ENCODE peak calls at places on chromosome 20, in nine cellular contexts. R is NT2/D1, Q is IMR-90, E is K562, G is HepG2, C is SK-N-SH, M is endothelial cell of umbilical vein, F is fibroblast of lung, K is HCT116. V is an unnamed sample.

GRCh38 chr20:5095454-5095853 is 24.3 kb downstream of the PCNA start:
- DNase-seq in R (no peak), Q (no peak), E (no peak), G (no peak), C (no peak), M (no peak), F (no peak), K (no peak), V (no peak)

GRCh38 chr20:59718071-59718470 is 113.7 kb downstream of the PHACTR3 start:
- DNase-seq in R (no peak), Q (no peak), E (no peak), G (no peak), C (no peak), M (no peak), F (no peak), K (no peak), V (no peak)

GRCh38 chr20:25738198-25738597 is 41.5 kb upstream of the ZNF337 start:
- DNase-seq in R (no peak), Q (peak), E (no peak), G (no peak), C (no peak), M (no peak), F (peak), K (no peak), V (no peak)

GRCh38 chr20:38870733-38871559 is 55.3 kb upstream of the FAM83D start:
- DNase-seq in R (no peak), Q (peak), E (peak), G (no peak), C (no peak), M (peak), F (peak), K (peak), V (peak)

GRCh38 chr20:63846128-63846771 is 15.0 kb upstream of the ABHD16B start:
- DNase-seq in R (no peak), Q (no peak), E (peak), G (peak), C (peak), M (no peak), F (peak), K (no peak), V (no peak)

GRCh38 chr20:51446656-51447055 is 95.9 kb downstream of the NFATC2 start:
- DNase-seq in R (peak), Q (peak), E (peak), G (peak), C (peak), M (peak), F (peak), K (peak), V (peak)

GRCh38 chr20:23164176-23164601 is 78.1 kb upstream of the CD93 start:
- DNase-seq in R (no peak), Q (no peak), E (no peak), G (peak), C (no peak), M (no peak), F (no peak), K (no peak), V (peak)

GRCh38 chr20:63694596-63695418 is 1.6 kb upstream of the TNFRSF6B start:
- DNase-seq in R (no peak), Q (no peak), E (no peak), G (no peak), C (peak), M (no peak), F (no peak), K (no peak), V (no peak)

GRCh38 chr20:58054744-58055373 is 173.6 kb downstream of the ANKRD60 start:
- DNase-seq in R (peak), Q (no peak), E (no peak), G (no peak), C (no peak), M (peak), F (no peak), K (no peak), V (peak)

GRCh38 chr20:43972692-43973091 is 58.0 kb downstream of the TOX2 start:
- DNase-seq in R (no peak), Q (no peak), E (no peak), G (no peak), C (no peak), M (no peak), F (no peak), K (no peak), V (no peak)

GRCh38 chr20:34921436-34921835 is 34.2 kb downstream of the GSS start:
- DNase-seq in R (no peak), Q (no peak), E (no peak), G (no peak), C (no peak), M (no peak), F (no peak), K (no peak), V (no peak)

GRCh38 chr20:46749164-46749563 is 39.7 kb downstream of the SLC2A10 start:
- DNase-seq in R (no peak), Q (no peak), E (no peak), G (no peak), C (no peak), M (no peak), F (no peak), K (no peak), V (no peak)

GRCh38 chr20:7313047-7313446 is 545.6 kb downstream of the BMP2 start:
- DNase-seq in R (no peak), Q (no peak), E (no peak), G (no peak), C (no peak), M (no peak), F (no peak), K (no peak), V (no peak)

GRCh38 chr20:43590036-43590391 is 723 bp upstream of the IFT52 start:
- DNase-seq in R (no peak), Q (no peak), E (no peak), G (peak), C (peak), M (no peak), F (no peak), K (no peak), V (peak)

GRCh38 chr20:57346477-57346876 is 4.6 kb upstream of the RAE1 start:
- DNase-seq in R (peak), Q (peak), E (peak), G (peak), C (peak), M (peak), F (peak), K (peak), V (peak)

GRCh38 chr20:15455279-15455678 is 1117.9 kb upstream of the FLRT3 start:
- DNase-seq in R (no peak), Q (no peak), E (no peak), G (no peak), C (no peak), M (no peak), F (no peak), K (no peak), V (no peak)

GRCh38 chr20:62359491-62360121 is 7.5 kb downstream of the LAMA5 start:
- DNase-seq in R (no peak), Q (no peak), E (peak), G (no peak), C (no peak), M (peak), F (peak), K (peak), V (no peak)

GRCh38 chr20:63911171-63911570 is 16.2 kb downstream of the DNAJC5 start:
- DNase-seq in R (no peak), Q (peak), E (no peak), G (no peak), C (no peak), M (no peak), F (peak), K (peak), V (peak)

GRCh38 chr20:52031574-52032303 is 159.8 kb downstream of the ZFP64 start:
- DNase-seq in R (no peak), Q (peak), E (no peak), G (peak), C (no peak), M (peak), F (peak), K (no peak), V (peak)

GRCh38 chr20:3808141-3808479 is 12.0 kb downstream of the CDC25B start:
- DNase-seq in R (no peak), Q (peak), E (no peak), G (peak), C (no peak), M (peak), F (peak), K (peak), V (peak)

GRCh38 chr20:36197271-36197670 is 39.0 kb upstream of the AAR2 start:
- DNase-seq in R (no peak), Q (no peak), E (no peak), G (no peak), C (no peak), M (no peak), F (no peak), K (no peak), V (no peak)

GRCh38 chr20:57251949-57252348 is 14.5 kb downstream of the BMP7 start:
- DNase-seq in R (no peak), Q (no peak), E (no peak), G (no peak), C (no peak), M (no peak), F (no peak), K (no peak), V (no peak)

GRCh38 chr20:33815671-33816070 is 4.5 kb downstream of the CHMP4B start:
- DNase-seq in R (no peak), Q (no peak), E (no peak), G (no peak), C (no peak), M (no peak), F (no peak), K (no peak), V (no peak)

GRCh38 chr20:10662151-10662550 is 11.6 kb downstream of the JAG1 start:
- DNase-seq in R (no peak), Q (no peak), E (no peak), G (no peak), C (no peak), M (no peak), F (no peak), K (no peak), V (no peak)

GRCh38 chr20:52972965-52973819 is 1.0 kb downstream of the TSHZ2 start:
- DNase-seq in R (no peak), Q (no peak), E (no peak), G (no peak), C (peak), M (no peak), F (no peak), K (no peak), V (no peak)

GRCh38 chr20:35474504-35474903 is 19.1 kb downstream of the CEP250 start:
- DNase-seq in R (no peak), Q (no peak), E (no peak), G (peak), C (no peak), M (no peak), F (no peak), K (no peak), V (no peak)

GRCh38 chr20:7924692-7925091 is 15.6 kb downstream of the HAO1 start:
- DNase-seq in R (no peak), Q (peak), E (no peak), G (peak), C (no peak), M (peak), F (peak), K (no peak), V (no peak)

GRCh38 chr20:61957961-61958715 is 107.5 kb downstream of the TAF4 start:
- DNase-seq in R (no peak), Q (no peak), E (no peak), G (no peak), C (no peak), M (no peak), F (no peak), K (no peak), V (no peak)

GRCh38 chr20:25009218-25010145 is 16.9 kb upstream of the APMAP start:
- DNase-seq in R (no peak), Q (no peak), E (no peak), G (no peak), C (no peak), M (no peak), F (peak), K (no peak), V (no peak)

GRCh38 chr20:46512943-46513844 is at the start of gene ZNF334:
- DNase-seq in R (peak), Q (peak), E (peak), G (peak), C (peak), M (no peak), F (peak), K (no peak), V (peak)

GRCh38 chr20:35085477-35086225 is 7.0 kb downstream of the TRPC4AP start:
- DNase-seq in R (no peak), Q (no peak), E (no peak), G (no peak), C (no peak), M (no peak), F (no peak), K (no peak), V (no peak)

GRCh38 chr20:16617056-16617455 is 43.8 kb upstream of the KIF16B start:
- DNase-seq in R (no peak), Q (no peak), E (no peak), G (no peak), C (no peak), M (no peak), F (no peak), K (no peak), V (no peak)

GRCh38 chr20:16620961-16621360 is 47.7 kb upstream of the KIF16B start:
- DNase-seq in R (no peak), Q (no peak), E (no peak), G (no peak), C (no peak), M (no peak), F (no peak), K (no peak), V (no peak)

GRCh38 chr20:16622501-16622900 is 49.3 kb upstream of the KIF16B start:
- DNase-seq in R (no peak), Q (no peak), E (no peak), G (no peak), C (no peak), M (no peak), F (no peak), K (no peak), V (no peak)

GRCh38 chr20:16621435-16622141 is 48.3 kb upstream of the KIF16B start:
- DNase-seq in R (no peak), Q (no peak), E (no peak), G (no peak), C (no peak), M (no peak), F (no peak), K (no peak), V (no peak)

DNA sequence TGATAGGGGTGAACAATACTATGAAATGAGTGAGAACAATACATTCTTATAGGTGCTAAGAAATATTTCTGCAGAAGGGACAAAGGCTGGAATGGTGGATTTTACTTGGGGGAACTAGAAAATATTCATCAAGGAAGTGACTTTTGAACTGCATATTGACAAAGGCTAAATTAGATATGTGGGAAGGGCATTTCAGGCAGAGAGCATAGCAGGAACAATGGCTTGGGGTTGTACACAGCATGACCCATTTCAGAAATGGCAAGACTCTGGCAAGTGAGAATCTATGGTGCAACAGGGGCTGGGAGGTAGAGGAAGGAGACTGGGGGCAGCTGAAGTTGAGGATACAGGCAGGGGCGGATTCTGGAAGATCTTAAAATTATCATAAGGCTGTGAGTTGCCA is 46.7 kb upstream of the KIF16B start:
- DNase-seq in R (no peak), Q (no peak), E (no peak), G (no peak), C (no peak), M (no peak), F (no peak), K (no peak), V (no peak)
- H3K9ac ChIP-seq in R (no peak), Q (no peak), E (no peak), G (no peak), C (no peak), M (no peak), F (no peak), K (no peak), V (no peak)

GRCh38 chr20:31569163-31570020 is 35.7 kb upstream of the ID1 start:
- DNase-seq in R (no peak), Q (peak), E (peak), G (peak), C (peak), M (peak), F (peak), K (no peak), V (peak)

GRCh38 chr20:31572701-31573554 is 32.2 kb upstream of the ID1 start:
- DNase-seq in R (peak), Q (peak), E (peak), G (peak), C (peak), M (peak), F (peak), K (peak), V (peak)

GRCh38 chr20:31572042-31572700 is 32.9 kb upstream of the ID1 start:
- DNase-seq in R (no peak), Q (no peak), E (no peak), G (no peak), C (no peak), M (no peak), F (no peak), K (no peak), V (no peak)

GRCh38 chr20:31570021-31570463 is 35.0 kb upstream of the ID1 start:
- DNase-seq in R (no peak), Q (no peak), E (no peak), G (peak), C (no peak), M (no peak), F (peak), K (no peak), V (no peak)

DNA sequence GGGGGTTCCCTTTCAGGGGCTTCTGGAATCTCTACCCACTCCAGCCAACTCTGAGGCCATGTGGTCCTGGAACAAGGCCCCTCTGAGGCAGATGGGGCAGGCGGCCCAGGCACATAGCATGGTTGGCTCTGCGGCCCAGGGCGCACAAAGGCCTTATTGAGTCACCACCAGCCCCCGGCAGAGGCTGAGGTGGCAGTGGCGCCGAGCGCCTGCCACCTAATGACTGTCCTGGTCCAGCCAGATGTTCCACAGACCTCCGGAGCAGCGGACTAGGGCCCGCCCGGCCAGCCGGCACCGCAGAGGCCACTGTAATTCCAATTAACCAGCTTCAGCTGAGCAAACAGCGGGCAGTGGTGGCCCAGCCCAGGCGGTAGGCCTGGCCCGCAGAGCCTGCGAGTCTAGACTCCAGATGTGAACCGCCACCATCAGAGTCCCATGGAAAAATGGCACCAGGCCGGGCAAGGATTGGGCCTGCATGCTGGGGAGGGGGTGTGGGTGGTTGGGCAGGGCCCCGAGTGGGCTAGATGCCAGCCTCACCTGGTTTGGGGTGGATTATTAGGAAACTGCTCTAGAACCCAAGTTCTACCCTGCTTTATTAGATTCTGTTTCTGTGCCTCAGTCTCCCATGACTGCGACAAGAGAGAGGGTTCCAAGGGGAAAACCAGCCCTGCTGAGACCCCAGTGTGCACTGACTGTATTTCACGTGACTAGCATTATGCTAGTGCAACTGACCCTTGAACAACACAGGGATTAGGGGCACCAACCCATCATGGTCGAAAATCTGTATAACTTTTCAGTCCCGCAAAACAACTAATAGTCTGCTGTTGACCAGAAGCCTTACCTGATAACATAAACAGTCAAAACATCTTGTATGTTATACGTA is 34.1 kb upstream of the ID1 start:
- DNase-seq in R (no peak), Q (no peak), E (no peak), G (peak), C (peak), M (no peak), F (peak), K (no peak), V (no peak)
- H3K9ac ChIP-seq in R (no peak), Q (no peak), E (no peak), G (no peak), C (peak), M (no peak), F (peak), K (peak), V (peak)

GRCh38 chr20:1832634-1833033 is 62.6 kb upstream of the SIRPA start:
- DNase-seq in R (no peak), Q (no peak), E (no peak), G (no peak), C (no peak), M (no peak), F (no peak), K (no peak), V (no peak)
- H3K9ac ChIP-seq in R (no peak), Q (peak), E (no peak), G (no peak), C (no peak), M (no peak), F (no peak), K (no peak), V (no peak)

GRCh38 chr20:41571006-41571405 is 47.2 kb downstream of the CHD6 start:
- DNase-seq in R (no peak), Q (no peak), E (no peak), G (no peak), C (no peak), M (no peak), F (no peak), K (no peak), V (no peak)

GRCh38 chr20:41572010-41572572 is 46.1 kb downstream of the CHD6 start:
- DNase-seq in R (no peak), Q (no peak), E (no peak), G (no peak), C (no peak), M (no peak), F (no peak), K (no peak), V (no peak)

GRCh38 chr20:41575412-41575811 is 42.8 kb downstream of the CHD6 start:
- DNase-seq in R (no peak), Q (no peak), E (no peak), G (no peak), C (no peak), M (no peak), F (no peak), K (no peak), V (no peak)

GRCh38 chr20:41574802-41575389 is 43.3 kb downstream of the CHD6 start:
- DNase-seq in R (no peak), Q (no peak), E (no peak), G (peak), C (no peak), M (no peak), F (no peak), K (no peak), V (no peak)

GRCh38 chr20:41573955-41574354 is 44.2 kb downstream of the CHD6 start:
- DNase-seq in R (no peak), Q (no peak), E (no peak), G (no peak), C (no peak), M (no peak), F (no peak), K (no peak), V (no peak)
- H3K9ac ChIP-seq in R (no peak), Q (no peak), E (no peak), G (no peak), C (no peak), M (no peak), F (no peak), K (no peak), V (no peak)

GRCh38 chr20:18739785-18740184 is 73.8 kb upstream of the SCP2D1 start:
- DNase-seq in R (peak), Q (peak), E (no peak), G (no peak), C (peak), M (no peak), F (peak), K (no peak), V (peak)
- H3K9ac ChIP-seq in R (no peak), Q (no peak), E (no peak), G (no peak), C (no peak), M (no peak), F (no peak), K (no peak), V (no peak)

GRCh38 chr20:49696594-49696993 is 17.1 kb downstream of the B4GALT5 start:
- DNase-seq in R (no peak), Q (no peak), E (no peak), G (no peak), C (no peak), M (peak), F (peak), K (no peak), V (no peak)

GRCh38 chr20:49699200-49699992 is 14.3 kb downstream of the B4GALT5 start:
- DNase-seq in R (no peak), Q (peak), E (no peak), G (no peak), C (no peak), M (peak), F (peak), K (no peak), V (no peak)

GRCh38 chr20:49695830-49696229 is 17.8 kb downstream of the B4GALT5 start:
- DNase-seq in R (no peak), Q (no peak), E (no peak), G (no peak), C (no peak), M (no peak), F (no peak), K (no peak), V (no peak)

GRCh38 chr20:49698477-49698876 is 15.2 kb downstream of the B4GALT5 start:
- DNase-seq in R (no peak), Q (no peak), E (no peak), G (no peak), C (no peak), M (no peak), F (no peak), K (no peak), V (no peak)

GRCh38 chr20:49697071-49697470 is 16.6 kb downstream of the B4GALT5 start:
- DNase-seq in R (no peak), Q (no peak), E (no peak), G (no peak), C (no peak), M (no peak), F (no peak), K (no peak), V (peak)
- H3K9ac ChIP-seq in R (no peak), Q (no peak), E (no peak), G (no peak), C (no peak), M (peak), F (no peak), K (peak), V (no peak)